ENCODE peak calls at places on chromosomes 16 and 17, in seven cellular contexts. E is fibroblast of lung; V is AG20443; B is breast epithelium; Y is posterior cingulate gyrus; A is stimulated activated CD4-positive, alpha-beta T cell treated with anti-CD3 and anti-CD28 coated beads, Interleukin-2, amount 100 ng/mL, for 48 hours; D is thoracic aorta. L is an unnamed sample.
A peak's percentile ranks its signal among the peaks of the same experiment; 100 is the strongest.

GRCh38 chr17:33989357-33990148 is 265.5 kb upstream of the CCL2 start:
- DNase-seq in E (no peak), V (no peak), B (no peak), Y (no peak), A (no peak), D (no peak), L (no peak)

GRCh38 chr17:32015245-32016013 is 8.2 kb downstream of the LRRC37B start:
- DNase-seq in E (peak; percentile 20), V (no peak), B (no peak), Y (no peak), A (no peak), D (no peak), L (no peak)

GRCh38 chr17:79952265-79952877 is 83.3 kb downstream of the TBC1D16 start:
- DNase-seq in E (no peak), V (no peak), B (peak; percentile 35), Y (no peak), A (no peak), D (no peak), L (no peak)

GRCh38 chr16:27449434-27450188 is 47.6 kb downstream of the IL21R start:
- DNase-seq in E (no peak), V (no peak), B (no peak), Y (no peak), A (peak; percentile 52), D (no peak), L (no peak)

GRCh38 chr17:78890111-78890897 is 12.7 kb downstream of the CEP295NL start:
- DNase-seq in E (no peak), V (no peak), B (no peak), Y (peak; percentile 55), A (peak; percentile 14), D (no peak), L (no peak)

GRCh38 chr16:29821663-29822115 is 1.4 kb downstream of the MVP start:
- DNase-seq in E (peak; percentile 90), V (peak; percentile 69), B (no peak), Y (no peak), A (no peak), D (no peak), L (no peak)

GRCh38 chr17:34066528-34066927 is 188.6 kb upstream of the CCL2 start:
- DNase-seq in E (no peak), V (no peak), B (no peak), Y (no peak), A (no peak), D (no peak), L (no peak)

GRCh38 chr16:67254809-67255552 is 6.2 kb downstream of the SLC9A5 start:
- DNase-seq in E (no peak), V (no peak), B (no peak), Y (no peak), A (no peak), D (no peak), L (no peak)

GRCh38 chr17:14011740-14012405 is 57.4 kb upstream of the COX10 start:
- DNase-seq in E (no peak), V (no peak), B (no peak), Y (no peak), A (no peak), D (no peak), L (peak; percentile 79)

L was measured in cerebellar cortex.